ENCODE peak calls at places on chromosomes 3 and 15, in five cellular contexts. E is activated CD4-positive, alpha-beta T cell treated with anti-CD3 and anti-CD28 coated beads, Interleukin-2, amount 50 U/mL, for 24 hours; Y is cardiac muscle cell; D is iris pigment epithelial cell; T is T-cell. Q is an unnamed sample.

GRCh38 chr3:69276884-69277283 is 109.0 kb downstream of the FRMD4B start:
- DNase-seq in Y (no peak), E (no peak), D (no peak), T (no peak), Q (no peak)

GRCh38 chr3:23877324-23877980 is 39.3 kb downstream of the NKIRAS1 start:
- DNase-seq in D (peak; percentile 91), Y (peak; percentile 93), E (no peak), T (no peak), Q (no peak)

GRCh38 chr3:171745577-171746319 is 64.5 kb downstream of the PLD1 start:
- DNase-seq in T (no peak), D (no peak), Y (no peak), E (no peak), Q (no peak)

GRCh38 chr15:74240897-74241614 is 4.9 kb downstream of the CCDC33 start:
- DNase-seq in D (no peak), E (no peak), T (no peak), Y (no peak), Q (no peak)

GRCh38 chr15:65791335-65792129 is 561 bp downstream of the DENND4A start:
- DNase-seq in D (peak; percentile 38), T (no peak), E (no peak), Y (peak; percentile 58), Q (peak; percentile 76)

GRCh38 chr15:85771781-85772445 is 22.8 kb downstream of the KLHL25 start:
- DNase-seq in D (peak; percentile 43), Y (peak; percentile 84), T (no peak), E (no peak), Q (no peak)

GRCh38 chr3:5122741-5123706 is 932 bp downstream of the ARL8B start:
- DNase-seq in E (peak; percentile 16), D (peak; percentile 84), Y (peak; percentile 84), T (peak; percentile 28), Q (peak; percentile 45)

GRCh38 chr3:194481103-194481502 is 5.7 kb downstream of the ATP13A3 start:
- DNase-seq in D (peak; percentile 83), Y (peak; percentile 77), E (no peak), T (no peak), Q (no peak)

GRCh38 chr3:66179813-66180212 is 41.0 kb upstream of the SLC25A26 start:
- DNase-seq in Y (peak; percentile 64), E (no peak), D (peak; percentile 40), T (no peak), Q (no peak)

GRCh38 chr3:121167374-121168139 is 259.6 kb downstream of the STXBP5L start:
- DNase-seq in D (no peak), E (no peak), T (no peak), Y (no peak), Q (no peak)

GRCh38 chr3:100289339-100289738 is 28.5 kb downstream of the TBC1D23 start:
- DNase-seq in T (no peak), Y (peak; percentile 48), E (no peak), D (peak; percentile 31), Q (no peak)

GRCh38 chr15:29226431-29227216 is 43.0 kb downstream of the NSMCE3 start:
- DNase-seq in E (no peak), Y (no peak), D (no peak), T (no peak), Q (no peak)

GRCh38 chr15:85592148-85592547 is 202.6 kb downstream of the KLHL25 start:
- DNase-seq in Y (peak; percentile 86), E (no peak), D (peak; percentile 86), T (no peak), Q (no peak)

GRCh38 chr3:134463676-134464611 is 21.8 kb downstream of the ANAPC13 start:
- DNase-seq in D (peak; percentile 90), T (no peak), E (no peak), Y (peak; percentile 98), Q (peak; percentile 51)

GRCh38 chr3:70358978-70359580 is 46.6 kb upstream of the MDFIC2 start:
- DNase-seq in T (no peak), Y (peak; percentile 62), D (peak; percentile 57), E (no peak), Q (no peak)

GRCh38 chr3:57852896-57853295 is 96.8 kb downstream of the SLMAP start:
- DNase-seq in T (no peak), E (no peak), D (peak; percentile 48), Y (peak; percentile 36), Q (no peak)

GRCh38 chr3:163919154-163919553 is 1159.1 kb downstream of the SI start:
- DNase-seq in D (no peak), Y (no peak), T (no peak), E (no peak), Q (no peak)

GRCh38 chr3:71101014-71101413 is 482.5 kb downstream of the FOXP1 start:
- DNase-seq in Y (no peak), T (no peak), E (no peak), D (peak; percentile 76), Q (no peak)

GRCh38 chr15:67085818-67086649 is 20.6 kb downstream of the SMAD3 start:
- DNase-seq in D (peak; percentile 96), T (no peak), Y (peak; percentile 96), E (no peak), Q (no peak)

GRCh38 chr15:98017150-98017964 is 56.9 kb downstream of the ARRDC4 start:
- DNase-seq in Y (no peak), T (no peak), E (no peak), D (no peak), Q (no peak)

GRCh38 chr15:64246364-64247189 is 83.8 kb upstream of the PPIB start:
- DNase-seq in Y (peak; percentile 85), T (no peak), D (peak; percentile 94), E (no peak), Q (no peak)

GRCh38 chr15:70653426-70653825 is 109.9 kb downstream of the UACA start:
- DNase-seq in D (no peak), T (no peak), Y (no peak), E (no peak), Q (no peak)

GRCh38 chr3:167116120-167116922 is 263.8 kb downstream of the ZBBX start:
- DNase-seq in D (no peak), T (no peak), Y (no peak), E (no peak), Q (no peak)

GRCh38 chr3:172181936-172182708 is 142.7 kb downstream of the FNDC3B start:
- DNase-seq in T (no peak), E (no peak), D (peak; percentile 80), Y (peak; percentile 50), Q (no peak)

GRCh38 chr3:27632431-27633223 is 89.5 kb downstream of the EOMES start:
- DNase-seq in Y (peak; percentile 77), E (peak; percentile 19), D (peak; percentile 68), T (peak; percentile 48), Q (peak; percentile 50)

GRCh38 chr15:57680021-57680420 is 26.5 kb upstream of the POLR2M start:
- DNase-seq in E (no peak), Y (peak; percentile 45), D (peak; percentile 75), T (no peak), Q (no peak)

GRCh38 chr3:174397848-174398247 is 461.3 kb upstream of the NAALADL2 start:
- DNase-seq in T (no peak), E (no peak), Y (peak; percentile 69), D (peak; percentile 45), Q (no peak)

GRCh38 chr15:70264014-70264492 is 166.3 kb upstream of the TLE3 start:
- DNase-seq in D (no peak), T (no peak), Y (peak; percentile 18), E (no peak), Q (no peak)

GRCh38 chr3:194964809-194965208 is 279.1 kb downstream of the FAM43A start:
- DNase-seq in E (no peak), Y (no peak), D (no peak), T (no peak), Q (no peak)

GRCh38 chr15:66800584-66801235 is 98.7 kb downstream of the SMAD6 start:
- DNase-seq in D (no peak), T (no peak), E (no peak), Y (no peak), Q (no peak)

GRCh38 chr3:188905580-188905979 is 266.2 kb upstream of the TPRG1 start:
- DNase-seq in D (no peak), T (no peak), Y (no peak), E (no peak), Q (no peak)

GRCh38 chr15:90219421-90220141 is 14.2 kb downstream of the CIB1 start:
- DNase-seq in E (peak; percentile 40), T (peak; percentile 67), Y (peak; percentile 33), D (no peak), Q (peak; percentile 67)

GRCh38 chr3:98057631-98058030 is 22.5 kb upstream of the GABRR3 start:
- DNase-seq in D (no peak), T (no peak), Y (no peak), E (no peak), Q (no peak)

GRCh38 chr15:64901914-64902313 is 9.8 kb upstream of the ANKDD1A start:
- DNase-seq in Y (no peak), E (no peak), D (no peak), T (no peak), Q (no peak)

GRCh38 chr3:29067014-29067413 is 213.9 kb upstream of the RBMS3 start:
- DNase-seq in T (no peak), Y (no peak), D (peak; percentile 63), E (no peak), Q (no peak)

GRCh38 chr3:171811059-171811912 is 1.0 kb upstream of the PLD1 start:
- DNase-seq in Y (peak; percentile 97), T (no peak), E (no peak), D (peak; percentile 100), Q (no peak)

GRCh38 chr3:142270407-142270806 is 45.0 kb upstream of the GK5 start:
- DNase-seq in E (no peak), D (no peak), Y (no peak), T (peak; percentile 14), Q (no peak)

GRCh38 chr3:128311441-128311844 is 155.2 kb downstream of the DNAJB8 start:
- DNase-seq in D (no peak), T (no peak), Y (no peak), E (no peak), Q (no peak)

Q was measured in left colon.